ENCODE peak calls at places on chromosomes 2 and 18, in four cellular contexts. C, A, V and X are unnamed samples.
A peak's percentile ranks its signal among the peaks of the same experiment; 100 is the strongest.

GRCh38 chr18:7958081-7958896 is 391.2 kb downstream of the PTPRM start:
- DNase-seq in A (no peak), V (no peak), C (no peak), X (no peak)

GRCh38 chr2:88660622-88661021 is 30.9 kb upstream of the RPIA start:
- DNase-seq in V (no peak), A (no peak), C (no peak), X (no peak)

GRCh38 chr2:121790276-121790956 is 35.0 kb downstream of the TSN start:
- DNase-seq in A (no peak), V (peak; percentile 41), C (peak; percentile 63), X (peak; percentile 66)

GRCh38 chr2:20421988-20422678 is 24.7 kb upstream of the RHOB start:
- DNase-seq in A (no peak), V (peak; percentile 80), C (peak; percentile 30), X (peak; percentile 38)

GRCh38 chr2:239824051-239824694 is 201.0 kb downstream of the NDUFA10 start:
- DNase-seq in C (no peak), V (no peak), A (peak; percentile 4), X (no peak)

GRCh38 chr2:223943561-223944008 is 1.6 kb downstream of the WDFY1 start:
- DNase-seq in C (no peak), A (no peak), V (no peak), X (no peak)

GRCh38 chr18:27763936-27764335 is 413.0 kb downstream of the CDH2 start:
- DNase-seq in A (no peak), V (peak; percentile 7), C (no peak), X (no peak)

GRCh38 chr18:74803769-74804168 is 206.1 kb downstream of the ZNF407 start:
- DNase-seq in V (no peak), A (no peak), C (no peak), X (no peak)

GRCh38 chr2:14715600-14715999 is 83.1 kb downstream of the LRATD1 start:
- DNase-seq in V (no peak), A (no peak), C (no peak), X (no peak)

GRCh38 chr2:235538989-235539388 is 45.1 kb downstream of the AGAP1 start:
- DNase-seq in A (no peak), C (no peak), V (no peak), X (no peak)

GRCh38 chr2:84776011-84776410 is 104.9 kb downstream of the TRABD2A start:
- DNase-seq in V (no peak), C (no peak), A (no peak), X (no peak)

GRCh38 chr2:144456680-144457079 is 63.2 kb downstream of the ZEB2 start:
- DNase-seq in V (peak; percentile 44), C (peak; percentile 94), A (no peak), X (peak; percentile 79)

GRCh38 chr18:79484661-79485621 is 89.2 kb downstream of the NFATC1 start:
- DNase-seq in V (peak; percentile 92), A (no peak), C (peak; percentile 96), X (peak; percentile 95)

GRCh38 chr2:147709655-147710054 is 135.2 kb upstream of the ACVR2A start:
- DNase-seq in V (no peak), C (no peak), A (no peak), X (no peak)

GRCh38 chr2:216012830-216013079 is 596 bp downstream of the MREG start:
- DNase-seq in A (no peak), V (no peak), C (no peak), X (no peak)

GRCh38 chr2:216013080-216013909 is at the start of gene MREG:
- DNase-seq in V (no peak), C (no peak), A (peak; percentile 88), X (no peak)

GRCh38 chr2:216012133-216012829 is 1.1 kb downstream of the MREG start:
- DNase-seq in C (no peak), V (no peak), A (peak; percentile 7), X (no peak)

GRCh38 chr2:216014006-216014405 is 655 bp upstream of the MREG start:
- DNase-seq in C (no peak), V (no peak), A (no peak), X (no peak)

GRCh38 chr2:216011320-216011849 is 2.0 kb downstream of the MREG start:
- DNase-seq in A (no peak), C (no peak), V (no peak), X (no peak)
- H3K4me3 ChIP-seq in A (no peak overlapping the region), C (no peak overlapping the region), V (no peak overlapping the region), X (no peak overlapping the region)

GRCh38 chr2:99481527-99481926 is 8.3 kb downstream of the REV1 start:
- DNase-seq in V (no peak), A (no peak), C (no peak), X (no peak)

GRCh38 chr2:99477054-99477453 is 12.8 kb downstream of the REV1 start:
- DNase-seq in A (no peak), V (no peak), C (no peak), X (no peak)

GRCh38 chr2:99476629-99477028 is 13.2 kb downstream of the REV1 start:
- DNase-seq in C (no peak), A (no peak), V (no peak), X (no peak)

GRCh38 chr2:99480390-99480789 is 9.4 kb downstream of the REV1 start:
- DNase-seq in A (no peak), V (no peak), C (no peak), X (no peak)

GRCh38 chr2:99478632-99479031 is 11.2 kb downstream of the REV1 start:
- DNase-seq in C (no peak), A (no peak), V (no peak), X (no peak)
- TF ChIP-seq CTCF in C (no peak), A (no peak), V (no peak), X (no peak)

GRCh38 chr2:36565712-36566111 is 32.3 kb downstream of the FEZ2 start:
- DNase-seq in C (no peak), V (no peak), A (no peak), X (no peak)
- H3K4me3 ChIP-seq in C (no peak overlapping the region), V (no peak overlapping the region), A (no peak overlapping the region), X (no peak overlapping the region)

GRCh38 chr18:33212363-33212762 is 228.2 kb downstream of the CCDC178 start:
- DNase-seq in A (no peak), V (no peak), C (no peak), X (no peak)

GRCh38 chr18:33205777-33206176 is 234.7 kb downstream of the CCDC178 start:
- DNase-seq in A (no peak), V (no peak), C (no peak), X (no peak)

DNA sequence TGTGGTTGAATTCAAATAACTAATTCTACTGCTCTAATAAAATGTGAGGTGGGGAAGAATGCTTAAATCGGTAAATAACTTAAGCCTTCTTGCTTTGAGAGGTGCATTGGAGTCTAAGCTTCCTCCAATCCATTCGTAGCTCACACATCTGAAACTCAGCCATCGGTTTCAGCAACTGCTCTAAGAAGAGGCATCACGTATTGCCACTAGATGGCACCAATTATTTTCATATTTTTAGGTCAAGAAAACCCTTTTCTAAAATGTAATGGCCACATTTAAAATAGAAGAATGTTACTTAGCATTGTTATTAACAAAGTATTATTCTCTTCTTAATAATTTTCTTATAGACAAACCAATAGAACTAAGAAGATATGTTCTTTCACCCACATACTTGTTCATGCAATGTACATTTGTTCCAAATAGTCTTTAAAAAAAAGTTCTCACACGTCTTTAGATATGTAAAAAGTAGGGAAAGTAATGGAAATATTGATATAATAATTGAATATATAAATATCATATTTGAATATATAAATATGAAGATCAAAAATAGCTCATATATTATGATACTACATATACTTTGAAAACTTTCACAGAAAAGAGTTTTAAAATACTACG is 229.8 kb downstream of the CCDC178 start:
- DNase-seq in V (no peak), A (peak; percentile 29), C (peak; percentile 9), X (no peak)
- TF ChIP-seq CTCF in V (peak; percentile 51), A (peak; percentile 73), C (peak; percentile 78), X (peak; percentile 35)

GRCh38 chr2:207333599-207334308 is 168.0 kb upstream of the KLF7 start:
- DNase-seq in A (no peak), V (no peak), C (no peak), X (no peak)
- H3K4me3 ChIP-seq in A (no peak overlapping the region), V (no peak overlapping the region), C (no peak overlapping the region), X (no peak overlapping the region)

GRCh38 chr2:238528953-238529781 is 102.4 kb downstream of the ASB1 start:
- DNase-seq in A (no peak), C (no peak), V (peak; percentile 51), X (peak; percentile 55)
- TF ChIP-seq CTCF in A (no peak), C (no peak), V (peak; percentile 26), X (no peak)